ENCODE peak calls at places on chromosomes 3 and 15, in six cellular contexts. R, C, G, P, J and X are unnamed samples. For H3K4me1, the result is how much of the 10 kb centered on the place peaks cover.

GRCh38 chr3:122265937-122266336 is 59.1 kb upstream of the CSTA start:
- DNase-seq in R (no peak), P (no peak), G (no peak), C (no peak), J (no peak), X (no peak)

GRCh38 chr3:11240496-11240895 is 31.7 kb upstream of the ATG7 start:
- DNase-seq in R (no peak), C (no peak), G (no peak), J (no peak), P (no peak), X (no peak)

GRCh38 chr3:156728267-156728985 is 54.0 kb downstream of the TIPARP start:
- DNase-seq in R (no peak), G (no peak), C (no peak), P (no peak), J (peak), X (no peak)

GRCh38 chr3:31947671-31948091 is 33.4 kb downstream of the OSBPL10 start:
- DNase-seq in P (no peak), J (no peak), R (no peak), G (no peak), C (peak), X (no peak)

GRCh38 chr15:60651155-60651554 is 172.2 kb upstream of the ICE2 start:
- DNase-seq in J (no peak), P (no peak), G (no peak), C (no peak), R (no peak), X (no peak)

GRCh38 chr15:78394981-78395619 is 42.9 kb upstream of the IREB2 start:
- DNase-seq in C (peak), J (no peak), R (no peak), G (no peak), P (no peak), X (no peak)

GRCh38 chr3:8768364-8769087 is 887 bp downstream of the OXTR start:
- DNase-seq in C (no peak), R (no peak), J (no peak), P (no peak), G (no peak), X (no peak)

GRCh38 chr3:115246621-115247020 is 99.5 kb upstream of the ZBTB20 start:
- DNase-seq in P (no peak), J (peak), C (no peak), G (no peak), R (no peak), X (no peak)

GRCh38 chr3:12993623-12994356 is 79.4 kb downstream of the IQSEC1 start:
- DNase-seq in G (peak), J (no peak), R (no peak), P (peak), C (peak), X (no peak)

GRCh38 chr3:187403768-187404270 is 35.6 kb downstream of the RTP4 start:
- DNase-seq in R (peak), P (no peak), G (no peak), J (peak), C (no peak), X (no peak)

GRCh38 chr3:188978772-188979171 is 193.0 kb upstream of the TPRG1 start:
- DNase-seq in J (peak), G (peak), P (no peak), R (no peak), C (no peak), X (no peak)

GRCh38 chr3:49966233-49966942 is 26.4 kb downstream of the RBM6 start:
- DNase-seq in J (no peak), P (no peak), C (no peak), G (no peak), R (no peak), X (no peak)
- H3K4me1 ChIP-seq in J (under half), P (under half), C (under half), G (under half), R (under half), X (under half)

GRCh38 chr3:71103430-71103881 is 480.1 kb downstream of the FOXP1 start:
- DNase-seq in G (peak), P (peak), J (peak), C (peak), R (no peak), X (no peak)
- H3K4me1 ChIP-seq in G (under half), P (under half), J (under half), C (half or more), R (under half), X (under half)

GRCh38 chr15:41284425-41285177 is 47.8 kb downstream of the OIP5 start:
- DNase-seq in P (no peak), J (no peak), R (no peak), C (no peak), G (no peak), X (no peak)

GRCh38 chr15:41283653-41284424 is 48.6 kb downstream of the OIP5 start:
- DNase-seq in R (peak), P (peak), G (peak), C (peak), J (peak), X (peak)

GRCh38 chr15:41285285-41285684 is 47.1 kb downstream of the OIP5 start:
- DNase-seq in R (no peak), P (no peak), J (no peak), G (no peak), C (no peak), X (no peak)

GRCh38 chr15:41288464-41288863 is 43.9 kb downstream of the OIP5 start:
- DNase-seq in R (no peak), C (no peak), P (no peak), G (no peak), J (no peak), X (no peak)

DNA sequence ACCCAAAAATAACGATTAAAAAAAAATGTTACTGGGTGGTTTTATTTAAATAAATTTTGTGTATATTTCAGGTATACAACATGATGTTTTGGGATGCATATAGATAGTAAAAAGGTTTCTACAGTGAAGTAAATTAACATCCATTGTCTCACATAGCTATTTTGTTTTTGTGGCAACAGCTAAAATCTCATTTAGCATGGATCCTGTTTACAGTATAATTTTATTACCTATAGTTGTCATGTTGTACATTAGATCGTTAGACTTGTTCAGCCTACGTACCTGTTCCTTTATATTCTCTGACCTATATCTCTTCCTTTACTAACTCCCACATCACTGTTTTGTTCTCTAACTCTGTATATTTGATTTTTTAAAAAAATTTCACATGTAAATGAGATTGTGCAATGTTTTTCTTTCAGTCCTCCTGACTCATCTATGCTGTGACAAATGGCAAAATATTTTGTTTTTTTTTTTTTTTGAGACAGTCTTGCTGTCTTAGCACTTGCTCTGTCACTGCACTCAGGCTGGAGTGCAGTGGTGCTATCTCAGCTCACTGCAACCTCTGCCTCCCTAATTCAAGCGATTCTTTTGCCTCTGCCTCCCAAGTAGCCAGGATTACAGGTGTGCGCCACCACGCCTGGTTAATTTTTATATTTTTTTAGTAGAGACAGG is 45.6 kb downstream of the OIP5 start:
- DNase-seq in R (no peak), P (no peak), G (no peak), J (peak), C (no peak), X (no peak)
- H3K4me1 ChIP-seq in R (under half), P (under half), G (under half), J (under half), C (half or more), X (under half)

DNA sequence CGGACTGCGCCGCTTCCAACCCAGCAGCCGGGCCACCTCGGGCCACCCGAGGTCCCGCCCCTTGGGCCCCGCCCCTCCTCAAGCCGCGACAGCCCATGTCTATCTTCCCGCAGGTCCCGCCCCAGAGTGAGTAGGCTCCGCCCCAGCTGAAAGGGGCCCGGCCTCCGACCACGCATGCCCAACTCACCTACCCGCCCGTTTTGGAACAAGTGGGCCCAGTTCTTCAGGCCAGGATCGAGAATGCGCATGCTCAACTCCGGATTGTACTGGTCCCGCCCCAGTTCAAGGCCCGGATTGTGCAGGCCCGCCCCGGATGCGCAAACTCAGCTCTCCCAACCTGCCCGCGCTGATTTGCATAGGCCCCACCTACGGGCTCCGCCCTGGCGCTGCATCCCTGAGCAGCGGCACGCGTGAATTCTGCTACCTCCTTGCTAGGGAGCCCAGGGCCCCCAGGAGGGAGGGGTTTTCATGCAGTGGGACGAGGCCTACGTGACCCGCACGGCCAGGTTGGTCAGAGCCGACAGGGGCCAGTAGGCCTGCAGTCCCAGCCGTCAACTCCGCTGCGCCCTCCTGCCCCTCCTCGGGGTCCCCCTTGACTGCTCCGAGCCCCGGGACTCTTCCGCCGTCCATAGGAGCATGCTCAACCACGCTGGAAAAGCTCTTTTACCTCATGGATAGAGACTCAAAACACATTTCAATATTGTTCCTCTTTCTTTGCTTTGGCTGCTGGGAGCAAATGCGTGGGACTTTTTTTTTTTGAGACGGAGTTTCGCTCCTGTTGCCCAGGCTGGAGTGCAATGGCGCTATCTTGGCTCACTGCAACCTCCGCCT is at the start of gene PFKFB4:
- DNase-seq in J (peak), C (peak), G (peak), P (peak), R (peak), X (peak)
- H3K4me1 ChIP-seq in J (under half), C (half or more), G (under half), P (under half), R (under half), X (under half)

DNA sequence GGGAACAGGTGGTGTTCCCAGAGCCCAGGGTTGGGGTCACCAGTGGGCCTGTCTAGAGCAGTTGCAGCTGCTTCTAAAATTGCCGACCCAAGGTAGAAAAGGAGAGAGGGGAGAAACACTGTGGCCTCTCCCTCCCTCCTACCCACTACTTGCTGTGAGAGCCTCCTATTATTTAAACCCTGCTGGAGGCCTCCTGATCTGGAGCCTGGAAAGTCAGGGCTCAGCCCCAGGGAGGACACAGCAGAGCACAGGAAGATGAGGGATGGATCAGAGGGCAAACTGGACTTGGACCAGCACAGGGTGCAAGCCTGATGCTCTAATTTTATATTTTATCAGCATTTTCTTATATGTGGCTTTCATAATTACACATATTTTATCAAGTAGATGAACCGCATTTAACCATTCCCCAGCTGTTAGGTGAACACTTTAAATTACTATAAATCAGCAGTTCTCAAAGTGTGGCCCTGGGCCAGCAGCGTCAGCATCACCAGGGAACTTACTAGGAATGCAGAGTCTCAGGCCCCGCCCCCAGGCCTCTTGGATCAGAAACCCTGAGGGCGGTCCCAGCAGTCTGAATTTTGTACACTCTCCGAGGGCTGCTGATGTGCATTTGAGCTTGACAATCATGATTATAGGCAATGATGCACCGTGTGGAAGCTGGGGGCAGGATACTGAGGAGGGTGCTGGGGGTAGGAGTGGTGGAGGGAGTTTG is 26.7 kb downstream of the SMAD3 start:
- DNase-seq in P (no peak), R (no peak), G (peak), J (no peak), C (no peak), X (no peak)
- H3K4me1 ChIP-seq in P (half or more), R (half or more), G (half or more), J (half or more), C (half or more), X (under half)